ENCODE peak calls at places on chromosomes 4 and X, in four cellular contexts. Z is NCI-H1436, T is kidney glomerular epithelial cell, Q is posterior vena cava. J is an unnamed sample.

GRCh38 chrX:34656842-34657780 is at the start of gene TMEM47:
- DNase-seq in Z (no peak), T (no peak), Q (peak; percentile 83), J (peak; percentile 25)

GRCh38 chr4:152166567-152166966 is 369.3 kb downstream of the FBXW7 start:
- DNase-seq in Z (no peak), T (no peak), Q (no peak), J (no peak)

GRCh38 chr4:83362492-83363329 is 28.1 kb upstream of the HPSE start:
- DNase-seq in Z (no peak), T (peak; percentile 18), Q (no peak), J (no peak)

GRCh38 chr4:185702147-185702663 is 109.8 kb downstream of the SORBS2 start:
- DNase-seq in Z (no peak), T (no peak), Q (no peak), J (no peak)

GRCh38 chr4:20662851-20663250 is 37.4 kb upstream of the PACRGL start:
- DNase-seq in Z (no peak), T (no peak), Q (no peak), J (no peak)

GRCh38 chr4:141131738-141132688 is 1.3 kb downstream of the RNF150 start:
- DNase-seq in Z (no peak), T (peak; percentile 55), Q (peak; percentile 82), J (no peak)

GRCh38 chrX:40105791-40106676 is 8.3 kb upstream of the BCOR start:
- DNase-seq in Z (peak; percentile 69), T (no peak), Q (peak; percentile 91), J (no peak)

GRCh38 chr4:29423836-29424721 is 1296.1 kb upstream of the PCDH7 start:
- DNase-seq in Z (no peak), T (peak; percentile 48), Q (no peak), J (peak; percentile 52)

GRCh38 chrX:40544343-40545250 is 36.2 kb upstream of the ATP6AP2 start:
- DNase-seq in Z (no peak), T (no peak), Q (no peak), J (no peak)

GRCh38 chr4:109998867-109999303 is 86.2 kb downstream of the EGF start:
- DNase-seq in Z (peak; percentile 32), T (peak; percentile 23), Q (no peak), J (no peak)

GRCh38 chr4:8672486-8672885 is 79.9 kb downstream of the CPZ start:
- DNase-seq in Z (no peak), T (no peak), Q (peak; percentile 73), J (no peak)

GRCh38 chr4:1727117-1728031 is 6.1 kb downstream of the TACC3 start:
- DNase-seq in Z (no peak), T (peak; percentile 76), Q (peak; percentile 91), J (peak; percentile 82)

GRCh38 chrX:111886678-111887077 is 10.7 kb downstream of the TRPC5OS start:
- DNase-seq in Z (no peak), T (no peak), Q (no peak), J (no peak)

GRCh38 chr4:121784975-121785374 is 16.1 kb upstream of the EXOSC9 start:
- DNase-seq in Z (no peak), T (peak; percentile 74), Q (no peak), J (peak; percentile 50)

GRCh38 chr4:21879187-21879586 is 69.4 kb downstream of the KCNIP4 start:
- DNase-seq in Z (no peak), T (no peak), Q (no peak), J (no peak)

GRCh38 chrX:68696267-68696666 is 48.8 kb downstream of the STARD8 start:
- DNase-seq in Z (no peak), T (no peak), Q (no peak), J (no peak)